ENCODE peak calls at places on chromosomes 6 and 20, in six cellular contexts. O is activated naive CD4-positive, alpha-beta T cell treated with anti-CD3 and anti-CD28 coated beads, Interleukin-2, amount 50 U/mL, for 16 hours; V is coronary artery; Q is nucleus accumbens; T is stimulated activated CD8-positive, alpha-beta memory T cell treated with anti-CD3 and anti-CD28 coated beads, Interleukin-12 subunit alpha, Interleukin-12 subunit beta, amount 100 ng/mL, for 4 hours; I is AG08395. R is an unnamed sample.

GRCh38 chr20:2626853-2627541 is 25.4 kb upstream of the NOP56 start:
- DNase-seq in O (no peak), V (no peak), Q (no peak), T (no peak), I (no peak), R (no peak)

GRCh38 chr6:43771210-43771857 is 1.3 kb downstream of the VEGFA start:
- DNase-seq in O (peak), V (no peak), Q (no peak), T (peak), I (peak), R (peak)

GRCh38 chr6:21941926-21942325 is 348.4 kb downstream of the SOX4 start:
- DNase-seq in O (no peak), V (no peak), Q (no peak), T (no peak), I (no peak), R (no peak)

GRCh38 chr20:31739550-31739863 is 417 bp downstream of the TPX2 start:
- DNase-seq in O (no peak), V (no peak), Q (no peak), T (no peak), I (no peak), R (no peak)

GRCh38 chr6:12147557-12148316 is 135.6 kb downstream of the HIVEP1 start:
- DNase-seq in O (no peak), V (no peak), Q (no peak), T (no peak), I (no peak), R (no peak)

GRCh38 chr6:41519748-41520699 is 26.2 kb upstream of the FOXP4 start:
- DNase-seq in O (no peak), V (no peak), Q (no peak), T (no peak), I (no peak), R (no peak)

GRCh38 chr20:3323398-3323797 is 84.1 kb downstream of the DNAAF9 start:
- DNase-seq in O (no peak), V (no peak), Q (no peak), T (no peak), I (no peak), R (no peak)

GRCh38 chr20:48621256-48622078 is 206.3 kb downstream of the PREX1 start:
- DNase-seq in O (no peak), V (no peak), Q (no peak), T (no peak), I (peak), R (no peak)

GRCh38 chr6:128516514-128516898 is 3.9 kb downstream of the PTPRK start:
- DNase-seq in O (no peak), V (no peak), Q (no peak), T (no peak), I (peak), R (no peak)

GRCh38 chr6:85569323-85569722 is 24.3 kb downstream of the SNX14 start:
- DNase-seq in O (no peak), V (no peak), Q (no peak), T (no peak), I (peak), R (no peak)

GRCh38 chr6:136550330-136551071 is at the start of gene MAP7:
- DNase-seq in O (peak), V (no peak), Q (peak), T (peak), I (peak), R (peak)

GRCh38 chr6:126955621-126956020 is 162.8 kb upstream of the RSPO3 start:
- DNase-seq in O (no peak), V (no peak), Q (no peak), T (no peak), I (no peak), R (no peak)

GRCh38 chr6:78363688-78364087 is 503.7 kb upstream of the IRAK1BP1 start:
- DNase-seq in O (no peak), V (no peak), Q (no peak), T (no peak), I (no peak), R (no peak)

R was measured in cerebellum.